ENCODE peak calls at places on chromosome 14, in ten cellular contexts. E, Y, G, D, R, J, S, O, K and C are unnamed samples.

GRCh38 chr14:71061458-71061857 is 154.2 kb downstream of the PCNX1 start:
- DNase-seq in E (no peak), Y (no peak), G (no peak), D (no peak), R (peak), J (no peak), S (no peak), O (no peak), K (no peak), C (no peak)

GRCh38 chr14:96519970-96520369 is 17.8 kb downstream of the PAPOLA start:
- DNase-seq in E (no peak), Y (no peak), G (no peak), D (no peak), R (no peak), J (no peak), S (no peak), O (no peak), K (no peak), C (no peak)

GRCh38 chr14:85248881-85249635 is 280.9 kb upstream of the FLRT2 start:
- DNase-seq in E (no peak), Y (no peak), G (no peak), D (peak), R (peak), J (no peak), S (no peak), O (peak), K (no peak), C (no peak)

GRCh38 chr14:84006643-84007137 is 1523.3 kb upstream of the FLRT2 start:
- DNase-seq in E (no peak), Y (no peak), G (no peak), D (peak), R (no peak), J (no peak), S (no peak), O (peak), K (no peak), C (no peak)

GRCh38 chr14:27366596-27366995 is 768.8 kb upstream of the NOVA1 start:
- DNase-seq in E (no peak), Y (no peak), G (no peak), D (no peak), R (no peak), J (no peak), S (no peak), O (peak), K (no peak), C (no peak)

GRCh38 chr14:37145395-37145794 is 27.0 kb downstream of the SLC25A21 start:
- DNase-seq in E (no peak), Y (no peak), G (no peak), D (no peak), R (peak), J (no peak), S (no peak), O (peak), K (no peak), C (no peak)

GRCh38 chr14:68141531-68142088 is 322.0 kb downstream of the RAD51B start:
- DNase-seq in E (no peak), Y (no peak), G (no peak), D (no peak), R (peak), J (no peak), S (no peak), O (peak), K (no peak), C (no peak)

GRCh38 chr14:38721822-38722431 is 381.1 kb downstream of the SEC23A start:
- DNase-seq in E (peak), Y (peak), G (no peak), D (peak), R (peak), J (peak), S (no peak), O (peak), K (no peak), C (no peak)

GRCh38 chr14:50666772-50667490 is 1.2 kb downstream of the SAV1 start:
- DNase-seq in E (no peak), Y (peak), G (peak), D (no peak), R (peak), J (peak), S (no peak), O (peak), K (no peak), C (no peak)

GRCh38 chr14:101075025-101075800 is 171.7 kb upstream of the RTL1 start:
- DNase-seq in E (no peak), Y (no peak), G (no peak), D (no peak), R (no peak), J (no peak), S (no peak), O (no peak), K (no peak), C (no peak)

GRCh38 chr14:101248056-101248725 is 313.1 kb upstream of the DIO3 start:
- DNase-seq in E (no peak), Y (no peak), G (no peak), D (peak), R (no peak), J (no peak), S (no peak), O (no peak), K (peak), C (no peak)

GRCh38 chr14:51597511-51597920 is 54.2 kb upstream of the FRMD6 start:
- DNase-seq in E (no peak), Y (no peak), G (no peak), D (no peak), R (peak), J (no peak), S (no peak), O (no peak), K (no peak), C (no peak)

GRCh38 chr14:49988080-49988990 is 95.5 kb downstream of the ARF6 start:
- DNase-seq in E (no peak), Y (no peak), G (no peak), D (no peak), R (no peak), J (no peak), S (no peak), O (no peak), K (no peak), C (no peak)

GRCh38 chr14:65321370-65321875 is 91.1 kb upstream of the FUT8 start:
- DNase-seq in E (no peak), Y (no peak), G (no peak), D (no peak), R (no peak), J (peak), S (no peak), O (peak), K (no peak), C (no peak)

GRCh38 chr14:53032161-53032803 is 81.4 kb upstream of the FERMT2 start:
- DNase-seq in E (no peak), Y (no peak), G (no peak), D (no peak), R (peak), J (no peak), S (peak), O (peak), K (no peak), C (no peak)